ENCODE peak calls at places on chromosomes 11 and 22, in seven cellular contexts. E, Z, J, A, X, Y and F are unnamed samples.

GRCh38 chr22:17443413-17444203 is 74.3 kb downstream of the CECR2 start:
- DNase-seq in E (no peak), Z (no peak), J (no peak), A (peak), X (no peak), Y (peak), F (peak)

GRCh38 chr11:130737866-130738431 is 178.3 kb downstream of the SNX19 start:
- DNase-seq in E (peak), Z (peak), J (peak), A (peak), X (peak), Y (peak), F (peak)

GRCh38 chr11:117039270-117039669 is 59.0 kb downstream of the SIK3 start:
- DNase-seq in E (no peak), Z (no peak), J (no peak), A (no peak), X (no peak), Y (no peak), F (no peak)

GRCh38 chr11:59011672-59012071 is 72.4 kb downstream of the GLYATL1 start:
- DNase-seq in E (no peak), Z (peak), J (no peak), A (no peak), X (no peak), Y (no peak), F (peak)

GRCh38 chr11:61994981-61995380 is 27.5 kb upstream of the FTH1 start:
- DNase-seq in E (no peak), Z (no peak), J (no peak), A (no peak), X (no peak), Y (no peak), F (no peak)

GRCh38 chr11:67561971-67562560 is 21.5 kb upstream of the GSTP1 start:
- DNase-seq in E (no peak), Z (no peak), J (no peak), A (peak), X (peak), Y (no peak), F (no peak)

GRCh38 chr11:78784321-78785061 is 209.8 kb upstream of the NARS2 start:
- DNase-seq in E (no peak), Z (no peak), J (peak), A (peak), X (peak), Y (peak), F (peak)

GRCh38 chr11:2790581-2790925 is 90.8 kb upstream of the KCNQ1OT1 start:
- DNase-seq in E (no peak), Z (no peak), J (no peak), A (no peak), X (no peak), Y (no peak), F (no peak)

GRCh38 chr22:50306753-50307749 is at the start of gene PLXNB2:
- DNase-seq in E (peak), Z (peak), J (peak), A (peak), X (peak), Y (peak), F (peak)

GRCh38 chr11:65445604-65446445 is 23.2 kb downstream of the NEAT1 start:
- DNase-seq in E (no peak), Z (no peak), J (peak), A (peak), X (peak), Y (peak), F (peak)

GRCh38 chr11:36155770-36156485 is 133.3 kb downstream of the COMMD9 start:
- DNase-seq in E (no peak), Z (no peak), J (peak), A (peak), X (peak), Y (peak), F (peak)

GRCh38 chr11:26947379-26947844 is 46.5 kb upstream of the FIBIN start:
- DNase-seq in E (peak), Z (no peak), J (peak), A (peak), X (peak), Y (peak), F (peak)

GRCh38 chr11:112355726-112356125 is 95.1 kb upstream of the PLET1 start:
- DNase-seq in E (no peak), Z (peak), J (peak), A (peak), X (peak), Y (no peak), F (peak)

GRCh38 chr11:116180806-116181600 is 591.8 kb downstream of the BUD13 start:
- DNase-seq in E (no peak), Z (no peak), J (no peak), A (no peak), X (no peak), Y (no peak), F (no peak)

GRCh38 chr11:74019104-74019738 is 10.3 kb upstream of the UCP3 start:
- DNase-seq in E (no peak), Z (no peak), J (no peak), A (no peak), X (no peak), Y (no peak), F (peak)

GRCh38 chr22:19477321-19478085 is 1.5 kb downstream of the UFD1 start:
- DNase-seq in E (no peak), Z (no peak), J (peak), A (peak), X (peak), Y (peak), F (peak)

GRCh38 chr11:28966951-28967350 is 858.8 kb downstream of the METTL15 start:
- DNase-seq in E (no peak), Z (no peak), J (peak), A (peak), X (peak), Y (peak), F (no peak)

GRCh38 chr22:48097723-48098122 is 1335.3 kb downstream of the TBC1D22A start:
- DNase-seq in E (no peak), Z (no peak), J (no peak), A (no peak), X (no peak), Y (no peak), F (no peak)

GRCh38 chr22:31917227-31917921 is 27.0 kb upstream of the YWHAH start:
- DNase-seq in E (peak), Z (no peak), J (no peak), A (no peak), X (no peak), Y (no peak), F (no peak)

GRCh38 chr22:17569971-17570511 is 6.7 kb downstream of the SLC25A18 start:
- DNase-seq in E (no peak), Z (peak), J (no peak), A (peak), X (peak), Y (peak), F (peak)

GRCh38 chr11:86688398-86689179 is 16.2 kb upstream of the ME3 start:
- DNase-seq in E (no peak), Z (no peak), J (peak), A (peak), X (peak), Y (peak), F (peak)

GRCh38 chr22:38300197-38300945 is 16.9 kb downstream of the CSNK1E start:
- DNase-seq in E (no peak), Z (no peak), J (no peak), A (no peak), X (no peak), Y (no peak), F (no peak)

GRCh38 chr22:38305481-38306448 is 11.5 kb downstream of the CSNK1E start:
- DNase-seq in E (no peak), Z (no peak), J (peak), A (peak), X (peak), Y (peak), F (peak)

GRCh38 chr22:38302906-38303305 is 14.3 kb downstream of the CSNK1E start:
- DNase-seq in E (no peak), Z (no peak), J (no peak), A (no peak), X (no peak), Y (no peak), F (no peak)

GRCh38 chr22:38303974-38304373 is 13.3 kb downstream of the CSNK1E start:
- DNase-seq in E (no peak), Z (no peak), J (no peak), A (no peak), X (no peak), Y (no peak), F (no peak)

GRCh38 chr22:38304526-38304925 is 12.7 kb downstream of the CSNK1E start:
- DNase-seq in E (peak), Z (no peak), J (peak), A (peak), X (no peak), Y (no peak), F (peak)
- TF ChIP-seq CTCF in E (no peak), Z (no peak), J (peak), A (peak), X (peak), Y (no peak), F (peak)

GRCh38 chr22:46536559-46537220 is 730 bp downstream of the CELSR1 start:
- DNase-seq in E (no peak), Z (peak), J (no peak), A (no peak), X (no peak), Y (no peak), F (no peak)
- H3K4me3 ChIP-seq in E (no peak), Z (peak), J (peak), A (no peak), X (peak), Y (peak), F (no peak)

GRCh38 chr11:44631831-44632230 is 66.4 kb downstream of the CD82 start:
- DNase-seq in E (no peak), Z (peak), J (no peak), A (no peak), X (no peak), Y (no peak), F (no peak)

GRCh38 chr11:44632466-44633123 is 67.1 kb downstream of the CD82 start:
- DNase-seq in E (peak), Z (peak), J (no peak), A (peak), X (no peak), Y (no peak), F (peak)

GRCh38 chr11:44630511-44631210 is 65.2 kb downstream of the CD82 start:
- DNase-seq in E (no peak), Z (no peak), J (no peak), A (no peak), X (no peak), Y (no peak), F (no peak)

GRCh38 chr11:44634401-44635281 is 69.2 kb downstream of the CD82 start:
- DNase-seq in E (peak), Z (peak), J (peak), A (peak), X (peak), Y (peak), F (peak)

GRCh38 chr11:44633641-44634040 is 68.2 kb downstream of the CD82 start:
- DNase-seq in E (no peak), Z (peak), J (no peak), A (no peak), X (no peak), Y (no peak), F (no peak)
- TF ChIP-seq CTCF in E (no peak), Z (peak), J (peak), A (peak), X (no peak), Y (peak), F (peak)

DNA sequence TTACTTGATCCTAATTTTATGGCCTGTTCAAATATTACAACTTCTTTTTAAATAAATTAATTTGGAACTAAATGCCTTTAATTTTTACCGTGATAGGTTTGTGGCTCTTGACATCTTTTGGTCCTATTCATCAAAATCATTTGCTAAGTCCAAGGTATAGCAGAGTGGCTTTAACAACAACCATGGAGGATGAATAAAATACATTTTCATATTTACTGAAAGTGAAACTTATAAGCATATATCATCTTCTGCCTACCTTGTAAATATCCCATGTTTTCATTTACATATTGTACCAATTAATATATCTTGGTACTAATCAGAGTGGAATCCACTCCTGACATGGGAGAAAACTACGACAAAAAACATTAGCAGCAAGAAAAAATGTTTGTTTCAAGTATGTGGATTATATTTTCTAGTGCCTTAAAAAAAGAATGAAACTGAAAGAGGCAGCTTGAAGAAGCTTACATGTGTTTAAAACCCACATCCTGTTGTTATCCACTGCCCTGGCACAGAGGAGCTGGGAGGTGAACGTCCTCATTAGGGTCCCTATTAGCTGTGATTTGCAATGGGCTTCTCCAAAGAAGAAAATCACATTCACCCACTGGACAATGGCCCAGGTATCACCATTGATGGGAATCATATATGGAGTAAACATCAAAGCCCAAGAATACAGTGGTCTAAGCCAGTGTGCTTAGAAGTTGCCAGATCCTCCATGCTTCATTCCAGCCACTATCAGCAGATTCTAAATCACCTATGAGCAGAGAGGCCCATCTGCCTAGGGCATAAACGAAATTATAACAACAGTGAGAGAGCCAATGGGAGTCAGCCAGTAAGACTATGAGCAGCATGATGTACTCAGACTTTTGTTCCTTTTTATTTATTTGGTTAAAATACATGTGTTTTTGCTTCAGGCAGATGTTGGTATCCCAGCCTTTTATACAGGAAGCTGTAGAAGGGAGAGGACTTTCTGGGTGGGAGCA is 84.7 kb downstream of the MAML2 start:
- DNase-seq in E (no peak), Z (no peak), J (no peak), A (no peak), X (peak), Y (peak), F (peak)
- H3K4me3 ChIP-seq in E (no peak), Z (no peak), J (no peak), A (no peak), X (no peak), Y (no peak), F (no peak)